ENCODE peak calls at places on chromosomes 6 and 20, in ten cellular contexts. One of them, this sample, is unnamed.

GRCh38 chr20:23374441-23374840 is 12.5 kb downstream of the GZF1 start:
- DNase-seq in Calu3: no peak
- DNase-seq in ascending aorta: no peak
- DNase-seq in activated naive CD4-positive, alpha-beta T cell: no peak
- DNase-seq in activated naive CD8-positive, alpha-beta T cell treated with anti-CD3 and anti-CD28 coated beads, Interleukin-2, amount 50 U/mL, for 16 hours: no peak
- DNase-seq in stimulated activated CD4-positive, alpha-beta T cell treated with anti-CD3 and anti-CD28 coated beads, Interleukin-1b, Interleukin-23, amount 100 ng/mL, for 4 hours: no peak
- DNase-seq in Caki2: no peak
- DNase-seq in AML-193: no peak
- DNase-seq in OCI-LY7: no peak
- DNase-seq in activated effector memory CD4-positive, alpha-beta T cell treated with Interleukin-2 at 50 U/mL for 16 hours: no peak
- DNase-seq in this sample: no peak

GRCh38 chr20:60137657-60138245 is 179.5 kb downstream of the CDH26 start:
- DNase-seq in Calu3: peak
- DNase-seq in ascending aorta: no peak
- DNase-seq in activated naive CD4-positive, alpha-beta T cell: no peak
- DNase-seq in activated naive CD8-positive, alpha-beta T cell treated with anti-CD3 and anti-CD28 coated beads, Interleukin-2, amount 50 U/mL, for 16 hours: no peak
- DNase-seq in stimulated activated CD4-positive, alpha-beta T cell treated with anti-CD3 and anti-CD28 coated beads, Interleukin-1b, Interleukin-23, amount 100 ng/mL, for 4 hours: peak
- DNase-seq in Caki2: no peak
- DNase-seq in AML-193: peak
- DNase-seq in OCI-LY7: peak
- DNase-seq in activated effector memory CD4-positive, alpha-beta T cell treated with Interleukin-2 at 50 U/mL for 16 hours: no peak
- DNase-seq in this sample: peak

GRCh38 chr6:157503018-157503747 is 122.2 kb downstream of the ZDHHC14 start:
- DNase-seq in Calu3: no peak
- DNase-seq in ascending aorta: no peak
- DNase-seq in activated naive CD4-positive, alpha-beta T cell: no peak
- DNase-seq in activated naive CD8-positive, alpha-beta T cell treated with anti-CD3 and anti-CD28 coated beads, Interleukin-2, amount 50 U/mL, for 16 hours: no peak
- DNase-seq in stimulated activated CD4-positive, alpha-beta T cell treated with anti-CD3 and anti-CD28 coated beads, Interleukin-1b, Interleukin-23, amount 100 ng/mL, for 4 hours: no peak
- DNase-seq in Caki2: no peak
- DNase-seq in AML-193: peak
- DNase-seq in OCI-LY7: peak
- DNase-seq in activated effector memory CD4-positive, alpha-beta T cell treated with Interleukin-2 at 50 U/mL for 16 hours: no peak
- DNase-seq in this sample: no peak

GRCh38 chr6:86943819-86944407 is 6.6 kb downstream of the HTR1E start:
- DNase-seq in Calu3: no peak
- DNase-seq in ascending aorta: no peak
- DNase-seq in activated naive CD4-positive, alpha-beta T cell: no peak
- DNase-seq in activated naive CD8-positive, alpha-beta T cell treated with anti-CD3 and anti-CD28 coated beads, Interleukin-2, amount 50 U/mL, for 16 hours: no peak
- DNase-seq in stimulated activated CD4-positive, alpha-beta T cell treated with anti-CD3 and anti-CD28 coated beads, Interleukin-1b, Interleukin-23, amount 100 ng/mL, for 4 hours: no peak
- DNase-seq in Caki2: no peak
- DNase-seq in AML-193: no peak
- DNase-seq in OCI-LY7: no peak
- DNase-seq in activated effector memory CD4-positive, alpha-beta T cell treated with Interleukin-2 at 50 U/mL for 16 hours: no peak
- DNase-seq in this sample: no peak

GRCh38 chr6:70686548-70687133 is 19.0 kb downstream of the SMAP1 start:
- DNase-seq in Calu3: no peak
- DNase-seq in ascending aorta: no peak
- DNase-seq in activated naive CD4-positive, alpha-beta T cell: no peak
- DNase-seq in activated naive CD8-positive, alpha-beta T cell treated with anti-CD3 and anti-CD28 coated beads, Interleukin-2, amount 50 U/mL, for 16 hours: no peak
- DNase-seq in stimulated activated CD4-positive, alpha-beta T cell treated with anti-CD3 and anti-CD28 coated beads, Interleukin-1b, Interleukin-23, amount 100 ng/mL, for 4 hours: no peak
- DNase-seq in Caki2: no peak
- DNase-seq in AML-193: peak
- DNase-seq in OCI-LY7: peak
- DNase-seq in activated effector memory CD4-positive, alpha-beta T cell treated with Interleukin-2 at 50 U/mL for 16 hours: no peak
- DNase-seq in this sample: no peak

GRCh38 chr20:31675828-31676533 is 38.3 kb downstream of the COX4I2 start:
- DNase-seq in Calu3: no peak
- DNase-seq in ascending aorta: no peak
- DNase-seq in activated naive CD4-positive, alpha-beta T cell: no peak
- DNase-seq in activated naive CD8-positive, alpha-beta T cell treated with anti-CD3 and anti-CD28 coated beads, Interleukin-2, amount 50 U/mL, for 16 hours: peak
- DNase-seq in stimulated activated CD4-positive, alpha-beta T cell treated with anti-CD3 and anti-CD28 coated beads, Interleukin-1b, Interleukin-23, amount 100 ng/mL, for 4 hours: peak
- DNase-seq in Caki2: no peak
- DNase-seq in AML-193: peak
- DNase-seq in OCI-LY7: peak
- DNase-seq in activated effector memory CD4-positive, alpha-beta T cell treated with Interleukin-2 at 50 U/mL for 16 hours: peak
- DNase-seq in this sample: no peak

GRCh38 chr20:59992531-59992930 is 34.3 kb downstream of the CDH26 start:
- DNase-seq in Calu3: no peak
- DNase-seq in ascending aorta: no peak
- DNase-seq in activated naive CD4-positive, alpha-beta T cell: no peak
- DNase-seq in activated naive CD8-positive, alpha-beta T cell treated with anti-CD3 and anti-CD28 coated beads, Interleukin-2, amount 50 U/mL, for 16 hours: no peak
- DNase-seq in stimulated activated CD4-positive, alpha-beta T cell treated with anti-CD3 and anti-CD28 coated beads, Interleukin-1b, Interleukin-23, amount 100 ng/mL, for 4 hours: no peak
- DNase-seq in Caki2: no peak
- DNase-seq in AML-193: peak
- DNase-seq in OCI-LY7: no peak
- DNase-seq in activated effector memory CD4-positive, alpha-beta T cell treated with Interleukin-2 at 50 U/mL for 16 hours: no peak
- DNase-seq in this sample: no peak

GRCh38 chr6:168179702-168180382 is 100.8 kb upstream of the FRMD1 start:
- DNase-seq in Calu3: no peak
- DNase-seq in ascending aorta: no peak
- DNase-seq in activated naive CD4-positive, alpha-beta T cell: no peak
- DNase-seq in activated naive CD8-positive, alpha-beta T cell treated with anti-CD3 and anti-CD28 coated beads, Interleukin-2, amount 50 U/mL, for 16 hours: no peak
- DNase-seq in stimulated activated CD4-positive, alpha-beta T cell treated with anti-CD3 and anti-CD28 coated beads, Interleukin-1b, Interleukin-23, amount 100 ng/mL, for 4 hours: no peak
- DNase-seq in Caki2: no peak
- DNase-seq in AML-193: no peak
- DNase-seq in OCI-LY7: no peak
- DNase-seq in activated effector memory CD4-positive, alpha-beta T cell treated with Interleukin-2 at 50 U/mL for 16 hours: no peak
- DNase-seq in this sample: no peak

GRCh38 chr6:48664850-48665249 is 553.9 kb upstream of the PTCHD4 start:
- DNase-seq in Calu3: no peak
- DNase-seq in ascending aorta: no peak
- DNase-seq in activated naive CD4-positive, alpha-beta T cell: no peak
- DNase-seq in activated naive CD8-positive, alpha-beta T cell treated with anti-CD3 and anti-CD28 coated beads, Interleukin-2, amount 50 U/mL, for 16 hours: no peak
- DNase-seq in stimulated activated CD4-positive, alpha-beta T cell treated with anti-CD3 and anti-CD28 coated beads, Interleukin-1b, Interleukin-23, amount 100 ng/mL, for 4 hours: no peak
- DNase-seq in Caki2: no peak
- DNase-seq in AML-193: no peak
- DNase-seq in OCI-LY7: no peak
- DNase-seq in activated effector memory CD4-positive, alpha-beta T cell treated with Interleukin-2 at 50 U/mL for 16 hours: no peak
- DNase-seq in this sample: no peak

GRCh38 chr6:106069478-106069877 is 16.7 kb upstream of the PRDM1 start:
- DNase-seq in Calu3: peak
- DNase-seq in ascending aorta: no peak
- DNase-seq in activated naive CD4-positive, alpha-beta T cell: no peak
- DNase-seq in activated naive CD8-positive, alpha-beta T cell treated with anti-CD3 and anti-CD28 coated beads, Interleukin-2, amount 50 U/mL, for 16 hours: no peak
- DNase-seq in stimulated activated CD4-positive, alpha-beta T cell treated with anti-CD3 and anti-CD28 coated beads, Interleukin-1b, Interleukin-23, amount 100 ng/mL, for 4 hours: no peak
- DNase-seq in Caki2: peak
- DNase-seq in AML-193: no peak
- DNase-seq in OCI-LY7: no peak
- DNase-seq in activated effector memory CD4-positive, alpha-beta T cell treated with Interleukin-2 at 50 U/mL for 16 hours: no peak
- DNase-seq in this sample: no peak

GRCh38 chr6:34676140-34676539 is 20.4 kb downstream of the ILRUN start:
- DNase-seq in Calu3: no peak
- DNase-seq in ascending aorta: no peak
- DNase-seq in activated naive CD4-positive, alpha-beta T cell: no peak
- DNase-seq in activated naive CD8-positive, alpha-beta T cell treated with anti-CD3 and anti-CD28 coated beads, Interleukin-2, amount 50 U/mL, for 16 hours: no peak
- DNase-seq in stimulated activated CD4-positive, alpha-beta T cell treated with anti-CD3 and anti-CD28 coated beads, Interleukin-1b, Interleukin-23, amount 100 ng/mL, for 4 hours: no peak
- DNase-seq in Caki2: no peak
- DNase-seq in AML-193: no peak
- DNase-seq in OCI-LY7: no peak
- DNase-seq in activated effector memory CD4-positive, alpha-beta T cell treated with Interleukin-2 at 50 U/mL for 16 hours: no peak
- DNase-seq in this sample: no peak

GRCh38 chr6:139250296-139251274 is 41.2 kb downstream of the TXLNB start:
- DNase-seq in Calu3: peak
- DNase-seq in ascending aorta: no peak
- DNase-seq in activated naive CD4-positive, alpha-beta T cell: no peak
- DNase-seq in activated naive CD8-positive, alpha-beta T cell treated with anti-CD3 and anti-CD28 coated beads, Interleukin-2, amount 50 U/mL, for 16 hours: no peak
- DNase-seq in stimulated activated CD4-positive, alpha-beta T cell treated with anti-CD3 and anti-CD28 coated beads, Interleukin-1b, Interleukin-23, amount 100 ng/mL, for 4 hours: peak
- DNase-seq in Caki2: peak
- DNase-seq in AML-193: peak
- DNase-seq in OCI-LY7: peak
- DNase-seq in activated effector memory CD4-positive, alpha-beta T cell treated with Interleukin-2 at 50 U/mL for 16 hours: peak
- DNase-seq in this sample: peak

GRCh38 chr6:129786548-129786947 is 74.6 kb downstream of the TMEM244 start:
- DNase-seq in Calu3: peak
- DNase-seq in ascending aorta: no peak
- DNase-seq in activated naive CD4-positive, alpha-beta T cell: no peak
- DNase-seq in activated naive CD8-positive, alpha-beta T cell treated with anti-CD3 and anti-CD28 coated beads, Interleukin-2, amount 50 U/mL, for 16 hours: no peak
- DNase-seq in stimulated activated CD4-positive, alpha-beta T cell treated with anti-CD3 and anti-CD28 coated beads, Interleukin-1b, Interleukin-23, amount 100 ng/mL, for 4 hours: no peak
- DNase-seq in Caki2: no peak
- DNase-seq in AML-193: no peak
- DNase-seq in OCI-LY7: no peak
- DNase-seq in activated effector memory CD4-positive, alpha-beta T cell treated with Interleukin-2 at 50 U/mL for 16 hours: no peak
- DNase-seq in this sample: no peak

GRCh38 chr20:37856932-37857660 is 45.8 kb upstream of the VSTM2L start:
- DNase-seq in Calu3: no peak
- DNase-seq in ascending aorta: no peak
- DNase-seq in activated naive CD4-positive, alpha-beta T cell: no peak
- DNase-seq in activated naive CD8-positive, alpha-beta T cell treated with anti-CD3 and anti-CD28 coated beads, Interleukin-2, amount 50 U/mL, for 16 hours: no peak
- DNase-seq in stimulated activated CD4-positive, alpha-beta T cell treated with anti-CD3 and anti-CD28 coated beads, Interleukin-1b, Interleukin-23, amount 100 ng/mL, for 4 hours: no peak
- DNase-seq in Caki2: no peak
- DNase-seq in AML-193: no peak
- DNase-seq in OCI-LY7: no peak
- DNase-seq in activated effector memory CD4-positive, alpha-beta T cell treated with Interleukin-2 at 50 U/mL for 16 hours: no peak
- DNase-seq in this sample: no peak

GRCh38 chr20:19265646-19266374 is 53.4 kb downstream of the SLC24A3 start:
- DNase-seq in Calu3: no peak
- DNase-seq in ascending aorta: no peak
- DNase-seq in activated naive CD4-positive, alpha-beta T cell: no peak
- DNase-seq in activated naive CD8-positive, alpha-beta T cell treated with anti-CD3 and anti-CD28 coated beads, Interleukin-2, amount 50 U/mL, for 16 hours: no peak
- DNase-seq in stimulated activated CD4-positive, alpha-beta T cell treated with anti-CD3 and anti-CD28 coated beads, Interleukin-1b, Interleukin-23, amount 100 ng/mL, for 4 hours: no peak
- DNase-seq in Caki2: no peak
- DNase-seq in AML-193: no peak
- DNase-seq in OCI-LY7: peak
- DNase-seq in activated effector memory CD4-positive, alpha-beta T cell treated with Interleukin-2 at 50 U/mL for 16 hours: no peak
- DNase-seq in this sample: peak

GRCh38 chr6:159977242-159978214 is 8.6 kb downstream of the IGF2R start:
- DNase-seq in Calu3: no peak
- DNase-seq in ascending aorta: no peak
- DNase-seq in activated naive CD4-positive, alpha-beta T cell: no peak
- DNase-seq in activated naive CD8-positive, alpha-beta T cell treated with anti-CD3 and anti-CD28 coated beads, Interleukin-2, amount 50 U/mL, for 16 hours: no peak
- DNase-seq in stimulated activated CD4-positive, alpha-beta T cell treated with anti-CD3 and anti-CD28 coated beads, Interleukin-1b, Interleukin-23, amount 100 ng/mL, for 4 hours: no peak
- DNase-seq in Caki2: peak
- DNase-seq in AML-193: no peak
- DNase-seq in OCI-LY7: no peak
- DNase-seq in activated effector memory CD4-positive, alpha-beta T cell treated with Interleukin-2 at 50 U/mL for 16 hours: no peak
- DNase-seq in this sample: no peak

GRCh38 chr6:84260926-84261325 is 33.5 kb upstream of the CEP162 start:
- DNase-seq in Calu3: no peak
- DNase-seq in ascending aorta: no peak
- DNase-seq in activated naive CD4-positive, alpha-beta T cell: no peak
- DNase-seq in activated naive CD8-positive, alpha-beta T cell treated with anti-CD3 and anti-CD28 coated beads, Interleukin-2, amount 50 U/mL, for 16 hours: no peak
- DNase-seq in stimulated activated CD4-positive, alpha-beta T cell treated with anti-CD3 and anti-CD28 coated beads, Interleukin-1b, Interleukin-23, amount 100 ng/mL, for 4 hours: no peak
- DNase-seq in Caki2: no peak
- DNase-seq in AML-193: no peak
- DNase-seq in OCI-LY7: no peak
- DNase-seq in activated effector memory CD4-positive, alpha-beta T cell treated with Interleukin-2 at 50 U/mL for 16 hours: no peak
- DNase-seq in this sample: no peak

GRCh38 chr6:90350689-90351554 is 54.3 kb upstream of the BACH2 start:
- DNase-seq in Calu3: no peak
- DNase-seq in ascending aorta: no peak
- DNase-seq in activated naive CD4-positive, alpha-beta T cell: no peak
- DNase-seq in activated naive CD8-positive, alpha-beta T cell treated with anti-CD3 and anti-CD28 coated beads, Interleukin-2, amount 50 U/mL, for 16 hours: no peak
- DNase-seq in stimulated activated CD4-positive, alpha-beta T cell treated with anti-CD3 and anti-CD28 coated beads, Interleukin-1b, Interleukin-23, amount 100 ng/mL, for 4 hours: peak
- DNase-seq in Caki2: no peak
- DNase-seq in AML-193: peak
- DNase-seq in OCI-LY7: peak
- DNase-seq in activated effector memory CD4-positive, alpha-beta T cell treated with Interleukin-2 at 50 U/mL for 16 hours: peak
- DNase-seq in this sample: no peak

GRCh38 chr6:2563635-2564034 is 187.1 kb downstream of the MYLK4 start:
- DNase-seq in Calu3: no peak
- DNase-seq in ascending aorta: no peak
- DNase-seq in activated naive CD4-positive, alpha-beta T cell: no peak
- DNase-seq in activated naive CD8-positive, alpha-beta T cell treated with anti-CD3 and anti-CD28 coated beads, Interleukin-2, amount 50 U/mL, for 16 hours: no peak
- DNase-seq in stimulated activated CD4-positive, alpha-beta T cell treated with anti-CD3 and anti-CD28 coated beads, Interleukin-1b, Interleukin-23, amount 100 ng/mL, for 4 hours: no peak
- DNase-seq in Caki2: no peak
- DNase-seq in AML-193: no peak
- DNase-seq in OCI-LY7: no peak
- DNase-seq in activated effector memory CD4-positive, alpha-beta T cell treated with Interleukin-2 at 50 U/mL for 16 hours: no peak
- DNase-seq in this sample: no peak

GRCh38 chr6:130513770-130514169 is 148.0 kb downstream of the TMEM200A start:
- DNase-seq in Calu3: peak
- DNase-seq in ascending aorta: no peak
- DNase-seq in activated naive CD4-positive, alpha-beta T cell: no peak
- DNase-seq in activated naive CD8-positive, alpha-beta T cell treated with anti-CD3 and anti-CD28 coated beads, Interleukin-2, amount 50 U/mL, for 16 hours: no peak
- DNase-seq in stimulated activated CD4-positive, alpha-beta T cell treated with anti-CD3 and anti-CD28 coated beads, Interleukin-1b, Interleukin-23, amount 100 ng/mL, for 4 hours: peak
- DNase-seq in Caki2: no peak
- DNase-seq in AML-193: no peak
- DNase-seq in OCI-LY7: peak
- DNase-seq in activated effector memory CD4-positive, alpha-beta T cell treated with Interleukin-2 at 50 U/mL for 16 hours: peak
- DNase-seq in this sample: no peak

GRCh38 chr6:107030151-107030550 is 2.2 kb downstream of the MTRES1 start:
- DNase-seq in Calu3: no peak
- DNase-seq in ascending aorta: no peak
- DNase-seq in activated naive CD4-positive, alpha-beta T cell: no peak
- DNase-seq in activated naive CD8-positive, alpha-beta T cell treated with anti-CD3 and anti-CD28 coated beads, Interleukin-2, amount 50 U/mL, for 16 hours: no peak
- DNase-seq in stimulated activated CD4-positive, alpha-beta T cell treated with anti-CD3 and anti-CD28 coated beads, Interleukin-1b, Interleukin-23, amount 100 ng/mL, for 4 hours: no peak
- DNase-seq in Caki2: no peak
- DNase-seq in AML-193: no peak
- DNase-seq in OCI-LY7: no peak
- DNase-seq in activated effector memory CD4-positive, alpha-beta T cell treated with Interleukin-2 at 50 U/mL for 16 hours: no peak
- DNase-seq in this sample: no peak

GRCh38 chr6:62891065-62891647 is 320.1 kb upstream of the FKBP1C start:
- DNase-seq in Calu3: peak
- DNase-seq in ascending aorta: no peak
- DNase-seq in activated naive CD4-positive, alpha-beta T cell: no peak
- DNase-seq in activated naive CD8-positive, alpha-beta T cell treated with anti-CD3 and anti-CD28 coated beads, Interleukin-2, amount 50 U/mL, for 16 hours: no peak
- DNase-seq in stimulated activated CD4-positive, alpha-beta T cell treated with anti-CD3 and anti-CD28 coated beads, Interleukin-1b, Interleukin-23, amount 100 ng/mL, for 4 hours: no peak
- DNase-seq in Caki2: no peak
- DNase-seq in AML-193: peak
- DNase-seq in OCI-LY7: peak
- DNase-seq in activated effector memory CD4-positive, alpha-beta T cell treated with Interleukin-2 at 50 U/mL for 16 hours: no peak
- DNase-seq in this sample: no peak